ENCODE peak calls at places on chromosomes 2 and 18, in six cellular contexts. T is stimulated activated CD8-positive, alpha-beta memory T cell treated with anti-CD3 and anti-CD28 coated beads, Interleukin-4, amount 100 ng/mL, for 1 hour; G is nephron progenitor cell; N is iPS-NIHi11; I is neural progenitor cell; P is AG08395. C is an unnamed sample.

GRCh38 chr2:27496357-27497287 is at the start of gene GCKR:
- DNase-seq in T (no peak), G (no peak), N (no peak), I (no peak), P (peak; percentile 41), C (no peak)

GRCh38 chr2:9430316-9431293 is 7.2 kb downstream of the CPSF3 start:
- DNase-seq in T (no peak), G (no peak), N (no peak), I (no peak), P (peak; percentile 17), C (no peak)

GRCh38 chr2:158997037-158997785 is 28.8 kb downstream of the TANC1 start:
- DNase-seq in T (no peak), G (no peak), N (no peak), I (no peak), P (no peak), C (no peak)

GRCh38 chr2:200353873-200354272 is 47.4 kb downstream of the SPATS2L start:
- DNase-seq in T (no peak), G (no peak), N (no peak), I (no peak), P (no peak), C (no peak)

GRCh38 chr2:8408560-8409460 is 273.0 kb upstream of the ID2 start:
- DNase-seq in T (no peak), G (no peak), N (no peak), I (no peak), P (no peak), C (no peak)

GRCh38 chr18:67766930-67767329 is 250.4 kb upstream of the DSEL start:
- DNase-seq in T (no peak), G (no peak), N (no peak), I (no peak), P (peak; percentile 46), C (no peak)

GRCh38 chr2:241363316-241363879 is 7.3 kb downstream of the FARP2 start:
- DNase-seq in T (no peak), G (no peak), N (no peak), I (peak; percentile 39), P (peak; percentile 34), C (no peak)

GRCh38 chr2:30580394-30580793 is 133.3 kb downstream of the LCLAT1 start:
- DNase-seq in T (no peak), G (no peak), N (no peak), I (no peak), P (no peak), C (no peak)

GRCh38 chr2:161068670-161069069 is 91.6 kb upstream of the TANK start:
- DNase-seq in T (no peak), G (no peak), N (no peak), I (no peak), P (peak; percentile 12), C (no peak)

GRCh38 chr2:191933307-191934105 is 86.6 kb upstream of the CAVIN2 start:
- DNase-seq in T (no peak), G (no peak), N (no peak), I (no peak), P (no peak), C (no peak)

GRCh38 chr2:61404438-61404837 is 66.4 kb downstream of the USP34 start:
- DNase-seq in T (no peak), G (no peak), N (no peak), I (no peak), P (no peak), C (no peak)

GRCh38 chr2:108633379-108633778 is 85.9 kb upstream of the RANBP2 start:
- DNase-seq in T (no peak), G (no peak), N (no peak), I (no peak), P (no peak), C (no peak)

GRCh38 chr2:119823734-119824334 is 64.1 kb downstream of the PTPN4 start:
- DNase-seq in T (no peak), G (no peak), N (peak; percentile 32), I (peak; percentile 54), P (peak; percentile 54), C (peak; percentile 32)

GRCh38 chr2:196565982-196566381 is 73.5 kb upstream of the CCDC150 start:
- DNase-seq in T (no peak), G (no peak), N (no peak), I (no peak), P (no peak), C (no peak)

GRCh38 chr2:238644095-238645081 is 203.5 kb upstream of the TWIST2 start:
- DNase-seq in T (no peak), G (no peak), N (no peak), I (no peak), P (peak; percentile 90), C (no peak)

GRCh38 chr2:101823347-101823791 is 125.9 kb downstream of the MAP4K4 start:
- DNase-seq in T (peak; percentile 46), G (peak; percentile 51), N (peak; percentile 53), I (peak; percentile 80), P (peak; percentile 44), C (peak; percentile 76)

GRCh38 chr2:200451506-200451905 is 58.4 kb downstream of the KCTD18 start:
- DNase-seq in T (no peak), G (no peak), N (no peak), I (no peak), P (no peak), C (no peak)